ENCODE peak calls at places on chromosomes 5 and 9, in four cellular contexts. One of them, this sample, is unnamed.

GRCh38 chr5:153489611-153490010 is 859 bp upstream of the GRIA1 start:
- DNase-seq in fibroblast of pulmonary artery: no peak
- DNase-seq in DND-41: no peak
- DNase-seq in lower leg skin: no peak
- DNase-seq in this sample: no peak

GRCh38 chr5:24365406-24365805 is 279.4 kb downstream of the CDH10 start:
- DNase-seq in fibroblast of pulmonary artery: peak; percentile 0
- DNase-seq in DND-41: no peak
- DNase-seq in lower leg skin: no peak
- DNase-seq in this sample: no peak

GRCh38 chr9:118129541-118129940 is 425.3 kb downstream of the TLR4 start:
- DNase-seq in fibroblast of pulmonary artery: no peak
- DNase-seq in DND-41: no peak
- DNase-seq in lower leg skin: no peak
- DNase-seq in this sample: no peak

GRCh38 chr9:82148849-82149544 is 160.4 kb downstream of the SPATA31D1 start:
- DNase-seq in fibroblast of pulmonary artery: peak; percentile 53
- DNase-seq in DND-41: no peak
- DNase-seq in lower leg skin: no peak
- DNase-seq in this sample: no peak

GRCh38 chr5:7157083-7157482 is 238.9 kb upstream of the ADCY2 start:
- DNase-seq in fibroblast of pulmonary artery: no peak
- DNase-seq in DND-41: no peak
- DNase-seq in lower leg skin: no peak
- DNase-seq in this sample: no peak

GRCh38 chr5:170451764-170452365 is 52.0 kb upstream of the KCNIP1 start:
- DNase-seq in fibroblast of pulmonary artery: peak; percentile 78
- DNase-seq in DND-41: no peak
- DNase-seq in lower leg skin: no peak
- DNase-seq in this sample: no peak

GRCh38 chr5:78908173-78908901 is 76.8 kb downstream of the ARSB start:
- DNase-seq in fibroblast of pulmonary artery: peak; percentile 68
- DNase-seq in DND-41: no peak
- DNase-seq in lower leg skin: no peak
- DNase-seq in this sample: peak; percentile 54

GRCh38 chr5:6676702-6677101 is 36.5 kb upstream of the TENT4A start:
- DNase-seq in fibroblast of pulmonary artery: no peak
- DNase-seq in DND-41: no peak
- DNase-seq in lower leg skin: no peak
- DNase-seq in this sample: no peak

GRCh38 chr5:111229126-111229525 is 4.9 kb downstream of the CAMK4 start:
- DNase-seq in fibroblast of pulmonary artery: no peak
- DNase-seq in DND-41: no peak
- DNase-seq in lower leg skin: no peak
- DNase-seq in this sample: no peak

GRCh38 chr9:131477367-131477766 is 25.4 kb upstream of the POMT1 start:
- DNase-seq in fibroblast of pulmonary artery: no peak
- DNase-seq in DND-41: no peak
- DNase-seq in lower leg skin: no peak
- DNase-seq in this sample: no peak

GRCh38 chr9:96382175-96382574 is 1.3 kb downstream of the SLC35D2 start:
- DNase-seq in fibroblast of pulmonary artery: peak; percentile 17
- DNase-seq in DND-41: no peak
- DNase-seq in lower leg skin: no peak
- DNase-seq in this sample: no peak

GRCh38 chr5:157890825-157891587 is 32.1 kb upstream of the CLINT1 start:
- DNase-seq in fibroblast of pulmonary artery: no peak
- DNase-seq in DND-41: peak; percentile 52
- DNase-seq in lower leg skin: no peak
- DNase-seq in this sample: no peak

DNA sequence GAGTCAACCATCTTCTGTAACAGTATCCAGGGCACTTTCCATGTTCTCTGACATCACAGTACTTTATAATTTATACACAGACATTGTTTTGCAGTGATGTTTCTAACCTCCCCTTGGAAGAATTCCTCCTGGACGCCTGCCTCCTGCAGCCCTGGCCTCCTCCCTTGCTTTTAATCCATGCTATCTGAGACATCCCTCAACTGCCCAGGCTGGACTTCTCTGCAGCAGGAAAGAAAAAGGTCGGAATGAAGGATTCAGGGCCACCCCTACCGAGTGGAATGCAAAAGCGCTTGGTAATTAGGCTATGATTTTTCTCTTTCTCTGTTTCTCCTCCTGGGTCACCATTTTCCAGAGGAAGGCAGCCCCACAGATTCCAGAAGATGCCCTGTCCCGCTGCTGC is 47.0 kb upstream of the SHC3 start:
- DNase-seq in fibroblast of pulmonary artery: peak; percentile 33
- DNase-seq in DND-41: no peak
- DNase-seq in lower leg skin: no peak
- DNase-seq in this sample: no peak
- TF ChIP-seq CTCF in fibroblast of pulmonary artery: no peak
- TF ChIP-seq CTCF in DND-41: no peak
- TF ChIP-seq CTCF in lower leg skin: no peak
- TF ChIP-seq CTCF in this sample: no peak

GRCh38 chr9:115691686-115692085 is 461.9 kb upstream of the PAPPA start:
- DNase-seq in fibroblast of pulmonary artery: peak; percentile 77
- DNase-seq in DND-41: no peak
- DNase-seq in lower leg skin: no peak
- DNase-seq in this sample: no peak

GRCh38 chr9:115689331-115689730 is 464.3 kb upstream of the PAPPA start:
- DNase-seq in fibroblast of pulmonary artery: no peak
- DNase-seq in DND-41: no peak
- DNase-seq in lower leg skin: no peak
- DNase-seq in this sample: no peak

GRCh38 chr9:115694991-115695390 is 458.6 kb upstream of the PAPPA start:
- DNase-seq in fibroblast of pulmonary artery: peak; percentile 54
- DNase-seq in DND-41: no peak
- DNase-seq in lower leg skin: no peak
- DNase-seq in this sample: no peak

GRCh38 chr9:115691097-115691496 is 462.5 kb upstream of the PAPPA start:
- DNase-seq in fibroblast of pulmonary artery: peak; percentile 98
- DNase-seq in DND-41: no peak
- DNase-seq in lower leg skin: no peak
- DNase-seq in this sample: no peak

GRCh38 chr9:115694014-115694413 is 459.6 kb upstream of the PAPPA start:
- DNase-seq in fibroblast of pulmonary artery: peak; percentile 99
- DNase-seq in DND-41: no peak
- DNase-seq in lower leg skin: no peak
- DNase-seq in this sample: no peak
- TF ChIP-seq CTCF in fibroblast of pulmonary artery: peak; percentile 63
- TF ChIP-seq CTCF in DND-41: no peak
- TF ChIP-seq CTCF in lower leg skin: no peak
- TF ChIP-seq CTCF in this sample: peak; percentile 27

GRCh38 chr5:179763215-179763945 is 30.4 kb upstream of the LTC4S start:
- DNase-seq in fibroblast of pulmonary artery: peak; percentile 89
- DNase-seq in DND-41: peak; percentile 60
- DNase-seq in lower leg skin: peak; percentile 68
- DNase-seq in this sample: no peak

GRCh38 chr5:179762079-179762780 is 29.6 kb downstream of the MAML1 start:
- DNase-seq in fibroblast of pulmonary artery: no peak
- DNase-seq in DND-41: peak; percentile 47
- DNase-seq in lower leg skin: no peak
- DNase-seq in this sample: no peak

GRCh38 chr5:179759961-179760541 is 27.4 kb downstream of the MAML1 start:
- DNase-seq in fibroblast of pulmonary artery: no peak
- DNase-seq in DND-41: no peak
- DNase-seq in lower leg skin: no peak
- DNase-seq in this sample: no peak

GRCh38 chr5:179765400-179765799 is 28.4 kb upstream of the LTC4S start:
- DNase-seq in fibroblast of pulmonary artery: peak; percentile 90
- DNase-seq in DND-41: no peak
- DNase-seq in lower leg skin: no peak
- DNase-seq in this sample: no peak

GRCh38 chr5:179762781-179763176 is 30.2 kb downstream of the MAML1 start:
- DNase-seq in fibroblast of pulmonary artery: peak; percentile 41
- DNase-seq in DND-41: no peak
- DNase-seq in lower leg skin: no peak
- DNase-seq in this sample: no peak
- TF ChIP-seq CTCF in fibroblast of pulmonary artery: no peak
- TF ChIP-seq CTCF in DND-41: no peak
- TF ChIP-seq CTCF in lower leg skin: no peak
- TF ChIP-seq CTCF in this sample: no peak

GRCh38 chr9:2120926-2121689 is 106.0 kb downstream of the SMARCA2 start:
- DNase-seq in fibroblast of pulmonary artery: peak; percentile 63
- DNase-seq in DND-41: no peak
- DNase-seq in lower leg skin: no peak
- DNase-seq in this sample: no peak
- TF ChIP-seq CTCF in fibroblast of pulmonary artery: peak; percentile 31
- TF ChIP-seq CTCF in DND-41: no peak
- TF ChIP-seq CTCF in lower leg skin: no peak
- TF ChIP-seq CTCF in this sample: no peak

GRCh38 chr5:128536861-128537305 is 1.2 kb downstream of the FBN2 start:
- DNase-seq in fibroblast of pulmonary artery: peak; percentile 50
- DNase-seq in DND-41: no peak
- DNase-seq in lower leg skin: no peak
- DNase-seq in this sample: peak; percentile 40
- TF ChIP-seq CTCF in fibroblast of pulmonary artery: peak; percentile 12
- TF ChIP-seq CTCF in DND-41: no peak
- TF ChIP-seq CTCF in lower leg skin: no peak
- TF ChIP-seq CTCF in this sample: no peak

DNA sequence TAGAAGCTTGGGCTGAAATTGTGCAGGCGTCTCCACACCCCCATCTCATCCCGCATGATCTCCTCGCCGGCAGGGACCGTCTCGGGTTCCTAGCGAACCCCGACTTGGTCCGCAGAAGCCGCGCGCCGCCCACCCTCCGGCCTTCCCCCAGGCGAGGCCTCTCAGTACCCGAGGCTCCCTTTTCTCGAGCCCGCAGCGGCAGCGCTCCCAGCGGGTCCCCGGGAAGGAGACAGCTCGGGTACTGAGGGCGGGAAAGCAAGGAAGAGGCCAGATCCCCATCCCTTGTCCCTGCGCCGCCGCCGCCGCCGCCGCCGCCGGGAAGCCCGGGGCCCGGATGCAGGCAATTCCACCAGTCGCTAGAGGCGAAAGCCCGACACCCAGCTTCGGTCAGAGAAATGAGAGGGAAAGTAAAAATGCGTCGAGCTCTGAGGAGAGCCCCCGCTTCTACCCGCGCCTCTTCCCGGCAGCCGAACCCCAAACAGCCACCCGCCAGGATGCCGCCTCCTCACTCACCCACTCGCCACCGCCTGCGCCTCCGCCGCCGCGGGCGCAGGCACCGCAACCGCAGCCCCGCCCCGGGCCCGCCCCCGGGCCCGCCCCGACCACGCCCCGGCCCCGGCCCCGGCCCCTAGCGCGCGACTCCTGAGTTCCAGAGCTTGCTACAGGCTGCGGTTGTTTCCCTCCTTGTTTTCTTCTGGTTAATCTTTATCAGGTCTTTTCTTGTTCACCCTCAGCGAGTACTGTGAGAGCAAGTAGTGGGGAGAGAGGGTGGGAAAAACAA is at the start of gene C9orf72:
- DNase-seq in fibroblast of pulmonary artery: no peak
- DNase-seq in DND-41: peak; percentile 83
- DNase-seq in lower leg skin: no peak
- DNase-seq in this sample: peak; percentile 62
- TF ChIP-seq CTCF in fibroblast of pulmonary artery: no peak
- TF ChIP-seq CTCF in DND-41: no peak
- TF ChIP-seq CTCF in lower leg skin: no peak
- TF ChIP-seq CTCF in this sample: no peak

GRCh38 chr5:109690456-109691247 is 925 bp downstream of the MAN2A1 start:
- DNase-seq in fibroblast of pulmonary artery: peak; percentile 88
- DNase-seq in DND-41: peak; percentile 56
- DNase-seq in lower leg skin: peak; percentile 76
- DNase-seq in this sample: peak; percentile 30

GRCh38 chr5:109691248-109691574 is 1.5 kb downstream of the MAN2A1 start:
- DNase-seq in fibroblast of pulmonary artery: no peak
- DNase-seq in DND-41: peak; percentile 60
- DNase-seq in lower leg skin: no peak
- DNase-seq in this sample: no peak

GRCh38 chr5:109688647-109688998 is 1.1 kb upstream of the MAN2A1 start:
- DNase-seq in fibroblast of pulmonary artery: peak; percentile 43
- DNase-seq in DND-41: no peak
- DNase-seq in lower leg skin: no peak
- DNase-seq in this sample: no peak

GRCh38 chr5:109689740-109690455 is at the start of gene MAN2A1:
- DNase-seq in fibroblast of pulmonary artery: peak; percentile 71
- DNase-seq in DND-41: peak; percentile 89
- DNase-seq in lower leg skin: peak; percentile 77
- DNase-seq in this sample: peak; percentile 41

GRCh38 chr5:109688999-109689739 is 558 bp upstream of the MAN2A1 start:
- DNase-seq in fibroblast of pulmonary artery: peak; percentile 90
- DNase-seq in DND-41: peak; percentile 86
- DNase-seq in lower leg skin: peak; percentile 71
- DNase-seq in this sample: peak; percentile 66
- TF ChIP-seq CTCF in fibroblast of pulmonary artery: no peak
- TF ChIP-seq CTCF in DND-41: peak; percentile 37
- TF ChIP-seq CTCF in lower leg skin: no peak
- TF ChIP-seq CTCF in this sample: no peak